ENCODE peak calls at places on chromosomes 16 and 17, in four cellular contexts. One of them, this sample, is unnamed.

GRCh38 chr17:2244545-2245525 is 58.8 kb downstream of the SMG6 start:
- DNase-seq in IMR-90: peak
- DNase-seq in MM.1S: peak
- DNase-seq in A549: peak
- DNase-seq in this sample: peak

GRCh38 chr17:9138161-9138717 is 116.9 kb downstream of the NTN1 start:
- DNase-seq in IMR-90: no peak
- DNase-seq in MM.1S: no peak
- DNase-seq in A549: no peak
- DNase-seq in this sample: no peak

GRCh38 chr16:3490911-3491629 is 4.2 kb downstream of the C16orf90 start:
- DNase-seq in IMR-90: no peak
- DNase-seq in MM.1S: no peak
- DNase-seq in A549: no peak
- DNase-seq in this sample: no peak

GRCh38 chr16:7431723-7432122 is 99.1 kb downstream of the RBFOX1 start:
- DNase-seq in IMR-90: no peak
- DNase-seq in MM.1S: no peak
- DNase-seq in A549: no peak
- DNase-seq in this sample: no peak

GRCh38 chr16:11295672-11296071 is 14.5 kb upstream of the PRM1 start:
- DNase-seq in IMR-90: no peak
- DNase-seq in MM.1S: no peak
- DNase-seq in A549: no peak
- DNase-seq in this sample: no peak

GRCh38 chr17:50117202-50118040 is 12.5 kb downstream of the SAMD14 start:
- DNase-seq in IMR-90: peak
- DNase-seq in MM.1S: peak
- DNase-seq in A549: peak
- DNase-seq in this sample: peak

GRCh38 chr16:3908951-3909437 is 28.5 kb upstream of the CREBBP start:
- DNase-seq in IMR-90: no peak
- DNase-seq in MM.1S: no peak
- DNase-seq in A549: no peak
- DNase-seq in this sample: no peak

GRCh38 chr16:81445143-81445922 is 725 bp downstream of the CMIP start:
- DNase-seq in IMR-90: peak
- DNase-seq in MM.1S: peak
- DNase-seq in A549: peak
- DNase-seq in this sample: peak

GRCh38 chr17:48375356-48375755 is 54.7 kb downstream of the SKAP1 start:
- DNase-seq in IMR-90: peak
- DNase-seq in MM.1S: no peak
- DNase-seq in A549: no peak
- DNase-seq in this sample: peak

GRCh38 chr16:53094013-53094630 is 39.3 kb downstream of the CHD9 start:
- DNase-seq in IMR-90: no peak
- DNase-seq in MM.1S: peak
- DNase-seq in A549: peak
- DNase-seq in this sample: no peak

GRCh38 chr17:67759355-67760171 is 41.8 kb downstream of the NOL11 start:
- DNase-seq in IMR-90: peak
- DNase-seq in MM.1S: peak
- DNase-seq in A549: no peak
- DNase-seq in this sample: peak

GRCh38 chr17:79923974-79924638 is 84.9 kb upstream of the CBX4 start:
- DNase-seq in IMR-90: peak
- DNase-seq in MM.1S: no peak
- DNase-seq in A549: no peak
- DNase-seq in this sample: no peak

GRCh38 chr17:2170023-2170422 is 115.1 kb downstream of the HIC1 start:
- DNase-seq in IMR-90: no peak
- DNase-seq in MM.1S: peak
- DNase-seq in A549: no peak
- DNase-seq in this sample: no peak

GRCh38 chr16:84735846-84736586 is 36.2 kb downstream of the USP10 start:
- DNase-seq in IMR-90: no peak
- DNase-seq in MM.1S: no peak
- DNase-seq in A549: no peak
- DNase-seq in this sample: no peak

GRCh38 chr17:50169881-50170459 is 4.2 kb downstream of the SGCA start:
- DNase-seq in IMR-90: no peak
- DNase-seq in MM.1S: no peak
- DNase-seq in A549: no peak
- DNase-seq in this sample: no peak

GRCh38 chr16:8758022-8758421 is 39.4 kb downstream of the TMEM186 start:
- DNase-seq in IMR-90: no peak
- DNase-seq in MM.1S: no peak
- DNase-seq in A549: no peak
- DNase-seq in this sample: no peak

GRCh38 chr17:64449545-64449944 is 630 bp downstream of the MILR1 start:
- DNase-seq in IMR-90: no peak
- DNase-seq in MM.1S: no peak
- DNase-seq in A549: no peak
- DNase-seq in this sample: peak

GRCh38 chr17:74858672-74859438 is 830 bp downstream of the GRIN2C start:
- DNase-seq in IMR-90: no peak
- DNase-seq in MM.1S: no peak
- DNase-seq in A549: no peak
- DNase-seq in this sample: no peak

GRCh38 chr17:63974594-63975192 is 2.0 kb upstream of the SCN4A start:
- DNase-seq in IMR-90: peak
- DNase-seq in MM.1S: no peak
- DNase-seq in A549: peak
- DNase-seq in this sample: peak

GRCh38 chr16:54647731-54648221 is 282.9 kb upstream of the IRX5 start:
- DNase-seq in IMR-90: no peak
- DNase-seq in MM.1S: no peak
- DNase-seq in A549: no peak
- DNase-seq in this sample: no peak

GRCh38 chr17:2084129-2084765 is 29.3 kb downstream of the HIC1 start:
- DNase-seq in IMR-90: peak
- DNase-seq in MM.1S: no peak
- DNase-seq in A549: no peak
- DNase-seq in this sample: peak

GRCh38 chr17:8900626-8901585 is 33.4 kb upstream of the PIK3R6 start:
- DNase-seq in IMR-90: no peak
- DNase-seq in MM.1S: no peak
- DNase-seq in A549: no peak
- DNase-seq in this sample: no peak

GRCh38 chr17:41008811-41009210 is at the start of gene KRTAP3-1:
- DNase-seq in IMR-90: no peak
- DNase-seq in MM.1S: no peak
- DNase-seq in A549: no peak
- DNase-seq in this sample: no peak

GRCh38 chr17:32822996-32823395 is 53.9 kb downstream of the MYO1D start:
- DNase-seq in IMR-90: no peak
- DNase-seq in MM.1S: peak
- DNase-seq in A549: no peak
- DNase-seq in this sample: no peak

GRCh38 chr17:82775033-82775823 is 23.4 kb downstream of the TBCD start:
- DNase-seq in IMR-90: no peak
- DNase-seq in MM.1S: no peak
- DNase-seq in A549: peak
- DNase-seq in this sample: peak

GRCh38 chr16:86562356-86562755 is 4.3 kb upstream of the FOXC2 start:
- DNase-seq in IMR-90: no peak
- DNase-seq in MM.1S: no peak
- DNase-seq in A549: no peak
- DNase-seq in this sample: no peak

GRCh38 chr17:45038771-45039634 is 12.4 kb downstream of the DCAKD start:
- DNase-seq in IMR-90: no peak
- DNase-seq in MM.1S: no peak
- DNase-seq in A549: no peak
- DNase-seq in this sample: no peak

GRCh38 chr17:4249452-4250029 is 14.2 kb downstream of the ANKFY1 start:
- DNase-seq in IMR-90: peak
- DNase-seq in MM.1S: peak
- DNase-seq in A549: peak
- DNase-seq in this sample: peak
- TF ChIP-seq CTCF in IMR-90: peak
- TF ChIP-seq CTCF in MM.1S: peak
- TF ChIP-seq CTCF in A549: peak
- TF ChIP-seq CTCF in this sample: peak

GRCh38 chr17:13599808-13600398 is 1.8 kb downstream of the HS3ST3A1 start:
- DNase-seq in IMR-90: peak
- DNase-seq in MM.1S: no peak
- DNase-seq in A549: no peak
- DNase-seq in this sample: no peak

GRCh38 chr17:13601776-13602551 is at the start of gene HS3ST3A1:
- DNase-seq in IMR-90: peak
- DNase-seq in MM.1S: no peak
- DNase-seq in A549: no peak
- DNase-seq in this sample: peak

GRCh38 chr17:13599168-13599577 is 2.6 kb downstream of the HS3ST3A1 start:
- DNase-seq in IMR-90: no peak
- DNase-seq in MM.1S: no peak
- DNase-seq in A549: no peak
- DNase-seq in this sample: no peak

GRCh38 chr17:13601317-13601775 is 383 bp downstream of the HS3ST3A1 start:
- DNase-seq in IMR-90: no peak
- DNase-seq in MM.1S: no peak
- DNase-seq in A549: no peak
- DNase-seq in this sample: no peak

DNA sequence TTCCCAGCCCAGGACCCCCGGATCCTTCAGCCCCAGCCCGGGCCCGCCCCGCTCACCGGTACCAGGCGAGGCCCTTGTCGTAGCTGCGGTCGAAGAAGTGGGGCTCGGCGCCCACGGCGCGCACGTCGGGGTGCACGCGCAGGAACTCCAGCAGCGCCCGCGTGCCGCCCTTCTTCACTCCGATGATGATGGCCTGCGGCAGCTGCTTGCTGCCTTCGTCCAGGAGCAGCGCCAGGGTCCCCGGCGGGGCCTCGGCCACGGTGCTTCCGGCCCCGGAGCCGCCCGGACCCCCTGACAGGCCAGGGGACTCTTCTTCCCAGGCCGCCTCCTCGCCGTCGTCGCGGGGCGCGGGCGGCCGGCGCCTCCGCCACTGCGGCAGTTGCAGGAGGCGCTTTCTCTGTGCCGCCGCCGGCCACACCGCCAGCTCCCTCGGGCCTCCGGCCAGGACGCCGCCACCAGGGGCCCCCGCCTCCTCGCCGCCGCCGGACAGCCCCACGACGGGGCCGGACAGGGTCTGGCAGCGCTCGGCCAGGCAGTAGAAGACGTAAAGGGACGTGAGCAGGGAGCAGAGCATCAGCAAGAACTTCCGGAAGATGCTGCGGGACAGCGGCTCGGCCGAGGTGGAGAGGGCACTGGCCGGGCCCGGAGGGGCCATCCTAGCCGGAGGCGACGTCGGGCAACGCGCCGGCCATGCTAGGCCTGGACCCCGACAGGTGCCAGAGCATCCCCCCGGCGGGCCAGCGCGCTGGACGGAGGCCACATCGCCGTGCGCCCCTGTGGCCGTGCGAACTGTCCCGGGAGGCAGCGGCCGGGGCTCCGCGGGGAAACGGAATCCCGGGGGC is 1.0 kb downstream of the HS3ST3A1 start:
- DNase-seq in IMR-90: peak
- DNase-seq in MM.1S: no peak
- DNase-seq in A549: no peak
- DNase-seq in this sample: peak
- H3K4me2 ChIP-seq in IMR-90: peak
- H3K4me2 ChIP-seq in MM.1S: no peak
- H3K4me2 ChIP-seq in A549: no peak
- H3K4me2 ChIP-seq in this sample: peak

DNA sequence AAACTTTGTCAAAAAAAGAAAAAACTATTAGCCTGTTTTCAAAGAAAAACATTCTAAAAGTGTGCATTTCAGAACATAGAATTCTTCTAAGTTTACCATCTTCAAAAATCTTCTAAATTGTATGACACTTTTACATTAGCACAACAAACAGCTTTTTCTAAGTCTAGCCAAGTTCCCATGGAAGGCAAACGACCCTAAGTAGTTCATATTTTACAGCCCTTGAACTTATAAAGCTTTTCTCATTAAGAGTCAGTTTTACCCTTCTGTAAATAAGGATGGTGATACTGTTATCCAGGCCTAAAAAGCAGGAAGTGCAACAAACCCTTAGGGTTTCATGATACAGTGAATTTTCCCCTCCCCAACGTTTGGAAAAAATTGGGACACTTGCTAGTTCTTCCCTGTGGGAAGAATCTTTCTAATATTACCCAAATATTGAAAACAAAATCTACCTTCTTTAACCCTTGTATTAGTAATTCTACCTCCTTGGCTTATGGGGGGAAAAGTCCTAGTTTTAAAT is 4.0 kb upstream of the ARL6IP1 start:
- DNase-seq in IMR-90: no peak
- DNase-seq in MM.1S: no peak
- DNase-seq in A549: no peak
- DNase-seq in this sample: no peak
- H3K27ac ChIP-seq in IMR-90: no peak
- H3K27ac ChIP-seq in MM.1S: no peak
- H3K27ac ChIP-seq in A549: no peak
- H3K27ac ChIP-seq in this sample: no peak

GRCh38 chr16:50381679-50382440 is 13.1 kb upstream of the BRD7 start:
- DNase-seq in IMR-90: no peak
- DNase-seq in MM.1S: no peak
- DNase-seq in A549: no peak
- DNase-seq in this sample: no peak
- TF ChIP-seq CTCF in IMR-90: no peak
- TF ChIP-seq CTCF in MM.1S: peak
- TF ChIP-seq CTCF in A549: no peak
- TF ChIP-seq CTCF in this sample: no peak